ENCODE peak calls at places on chromosome 5, in seven cellular contexts. L is nephron progenitor cell; X is stimulated activated CD8-positive, alpha-beta memory T cell treated with anti-CD3 and anti-CD28 coated beads, Interleukin-7, amount 100 ng/mL, for 4 hours; C is Caki2; T is HTR-8/SVneo; E is activated naive CD8-positive, alpha-beta T cell treated with anti-CD3 and anti-CD28 coated beads for 36 hours; G is progenitor cell of endocrine pancreas. Q is an unnamed sample.

GRCh38 chr5:72183231-72183630 is 76.0 kb downstream of the MAP1B start:
- DNase-seq in L (no peak), X (no peak), C (no peak), T (no peak), E (no peak), G (no peak), Q (no peak)

GRCh38 chr5:175288048-175288621 is 155.8 kb downstream of the DRD1 start:
- DNase-seq in L (no peak), X (no peak), C (peak), T (no peak), E (no peak), G (no peak), Q (no peak)

GRCh38 chr5:163760498-163760897 is 255.1 kb downstream of the MAT2B start:
- DNase-seq in L (no peak), X (no peak), C (no peak), T (peak), E (no peak), G (no peak), Q (no peak)

GRCh38 chr5:11013793-11014192 is 252.8 kb upstream of the DAP start:
- DNase-seq in L (no peak), X (no peak), C (no peak), T (no peak), E (no peak), G (no peak), Q (no peak)

GRCh38 chr5:132027027-132027426 is 15.6 kb upstream of the ACSL6 start:
- DNase-seq in L (no peak), X (no peak), C (no peak), T (no peak), E (no peak), G (no peak), Q (peak)

GRCh38 chr5:102617857-102618187 is 119.0 kb upstream of the SLCO6A1 start:
- DNase-seq in L (no peak), X (no peak), C (no peak), T (no peak), E (no peak), G (no peak), Q (no peak)

GRCh38 chr5:45507174-45507573 is 189.0 kb downstream of the HCN1 start:
- DNase-seq in L (no peak), X (no peak), C (no peak), T (no peak), E (no peak), G (no peak), Q (no peak)

GRCh38 chr5:24642022-24642421 is 2.8 kb downstream of the CDH10 start:
- DNase-seq in L (no peak), X (no peak), C (peak), T (peak), E (no peak), G (no peak), Q (no peak)

GRCh38 chr5:179451099-179451812 is 99.1 kb upstream of the RUFY1 start:
- DNase-seq in L (no peak), X (no peak), C (no peak), T (no peak), E (no peak), G (no peak), Q (no peak)

GRCh38 chr5:50711280-50711679 is 44.8 kb downstream of the PARP8 start:
- DNase-seq in L (no peak), X (peak), C (peak), T (peak), E (peak), G (no peak), Q (peak)

GRCh38 chr5:101678494-101679193 is 617.4 kb downstream of the SLCO4C1 start:
- DNase-seq in L (peak), X (no peak), C (peak), T (peak), E (peak), G (peak), Q (peak)

GRCh38 chr5:14685757-14686156 is 21.2 kb downstream of the OTULIN start:
- DNase-seq in L (peak), X (no peak), C (peak), T (peak), E (peak), G (no peak), Q (peak)

GRCh38 chr5:20537911-20538310 is 549.9 kb upstream of the CDH18 start:
- DNase-seq in L (no peak), X (no peak), C (no peak), T (no peak), E (no peak), G (no peak), Q (no peak)

GRCh38 chr5:74166064-74166463 is 474.5 kb downstream of the ENC1 start:
- DNase-seq in L (no peak), X (no peak), C (no peak), T (no peak), E (no peak), G (no peak), Q (no peak)

GRCh38 chr5:54616031-54616430 is 98.5 kb downstream of the SNX18 start:
- DNase-seq in L (no peak), X (no peak), C (no peak), T (no peak), E (no peak), G (no peak), Q (no peak)

GRCh38 chr5:109199294-109199693 is 210.5 kb downstream of the PJA2 start:
- DNase-seq in L (no peak), X (no peak), C (no peak), T (no peak), E (no peak), G (no peak), Q (no peak)

GRCh38 chr5:133347039-133347438 is 265.3 kb downstream of the FSTL4 start:
- DNase-seq in L (no peak), X (no peak), C (no peak), T (no peak), E (no peak), G (no peak), Q (no peak)

Q was measured in activated CD8-positive, alpha-beta T cell treated with anti-CD3 and anti-CD28 coated beads, Interleukin-2, amount 10 ng/mL, durations not matched to agents 7 days and 5 days.